ENCODE peak calls at places on chromosome 2, in eight cellular contexts. X, H, E, O, U, M, D and L are unnamed samples.

GRCh38 chr2:1649103-1649870 is 95.0 kb downstream of the PXDN start:
- DNase-seq in H (no peak), O (no peak), U (no peak), X (no peak), E (peak), D (no peak), M (no peak), L (no peak)

GRCh38 chr2:16663121-16663905 is 2.3 kb downstream of the CYRIA start:
- DNase-seq in D (no peak), E (no peak), O (no peak), H (no peak), M (no peak), U (no peak), X (no peak), L (no peak)

GRCh38 chr2:144426981-144427479 is 92.9 kb downstream of the ZEB2 start:
- DNase-seq in D (peak), U (no peak), E (no peak), O (peak), X (no peak), H (peak), M (no peak), L (no peak)

GRCh38 chr2:150332378-150332777 is 155.1 kb downstream of the RND3 start:
- DNase-seq in E (no peak), H (no peak), M (no peak), D (no peak), X (no peak), O (no peak), U (no peak), L (no peak)

GRCh38 chr2:191790737-191791136 is 56.2 kb downstream of the CAVIN2 start:
- DNase-seq in O (no peak), X (no peak), H (no peak), D (peak), U (no peak), E (no peak), M (no peak), L (no peak)

GRCh38 chr2:37343537-37344434 is 644 bp upstream of the QPCT start:
- DNase-seq in X (peak), O (peak), M (no peak), U (no peak), E (no peak), H (peak), D (peak), L (no peak)

GRCh38 chr2:144414324-144414845 is 105.5 kb downstream of the ZEB2 start:
- DNase-seq in D (peak), U (no peak), O (no peak), E (peak), M (no peak), H (no peak), X (peak), L (peak)

GRCh38 chr2:65495250-65495649 is 62.9 kb upstream of the SPRED2 start:
- DNase-seq in H (no peak), O (no peak), X (no peak), E (no peak), U (no peak), M (no peak), D (no peak), L (no peak)

GRCh38 chr2:176115883-176116813 is at the start of gene HOXD10:
- DNase-seq in M (no peak), O (peak), D (no peak), U (no peak), E (peak), X (peak), H (no peak), L (peak)

GRCh38 chr2:98161202-98161601 is 74.2 kb downstream of the VWA3B start:
- DNase-seq in O (no peak), D (no peak), U (no peak), X (no peak), H (no peak), M (no peak), E (no peak), L (no peak)

GRCh38 chr2:112701092-112701491 is 19.7 kb upstream of the NT5DC4 start:
- DNase-seq in M (no peak), D (peak), H (no peak), X (no peak), O (no peak), U (no peak), E (no peak), L (peak)

GRCh38 chr2:102200539-102200938 is 13.7 kb downstream of the IL1RL2 start:
- DNase-seq in E (no peak), X (no peak), O (no peak), D (no peak), M (no peak), H (no peak), U (no peak), L (no peak)
- H3K27ac ChIP-seq in E (no peak), X (no peak), O (no peak), D (no peak), M (no peak), H (no peak), U (no peak), L (no peak)

DNA sequence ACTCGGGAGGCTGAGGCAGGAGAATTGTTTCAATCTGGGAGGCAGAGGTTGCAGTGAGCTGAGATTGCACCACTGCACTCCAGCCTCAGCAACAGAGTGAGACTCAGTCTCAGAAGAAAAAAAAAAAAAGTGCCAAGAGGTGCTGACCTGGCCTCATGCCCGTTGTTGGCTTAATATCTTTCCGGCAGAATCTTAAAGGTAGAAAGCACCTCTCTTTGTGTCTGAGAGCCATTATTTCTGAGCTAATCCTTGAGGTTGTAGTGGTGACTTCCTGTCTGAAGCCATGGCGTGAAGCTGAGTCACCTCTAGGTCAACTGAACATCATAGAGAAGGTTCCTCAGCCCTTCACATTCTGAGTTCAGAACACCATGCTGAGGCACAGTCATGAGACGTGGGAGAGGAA is 60.4 kb downstream of the WDSUB1 start:
- DNase-seq in U (peak), O (no peak), X (no peak), D (peak), M (no peak), H (no peak), E (no peak), L (no peak)
- H3K27ac ChIP-seq in U (no peak), O (no peak), X (no peak), D (no peak), M (no peak), H (no peak), E (peak), L (no peak)

DNA sequence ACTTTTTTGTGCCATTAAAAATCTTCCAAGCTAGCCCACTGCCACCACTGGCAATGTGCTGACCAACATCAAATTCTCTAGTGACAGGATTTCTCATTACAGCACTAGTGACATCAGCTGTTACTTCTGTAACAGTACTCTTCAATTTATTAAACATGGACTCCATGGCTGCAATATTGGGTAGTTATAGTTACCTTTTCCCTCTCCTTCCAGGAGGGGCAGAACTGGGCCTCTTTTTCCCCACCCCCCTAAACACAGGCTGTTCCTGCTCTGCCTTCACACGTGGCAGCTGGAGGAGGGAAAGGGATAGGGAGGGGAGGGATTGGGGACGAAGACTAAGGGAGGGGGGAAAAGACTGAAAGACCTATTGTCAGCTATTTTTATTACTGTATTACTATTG is 38.1 kb downstream of the TRAK2 start:
- DNase-seq in X (no peak), D (no peak), M (no peak), E (no peak), U (no peak), O (no peak), H (no peak), L (no peak)
- H3K27ac ChIP-seq in X (no peak), D (no peak), M (no peak), E (peak), U (no peak), O (no peak), H (no peak), L (peak)

GRCh38 chr2:159209341-159210306 is 76.9 kb downstream of the WDSUB1 start:
- DNase-seq in D (no peak), O (no peak), U (no peak), H (no peak), X (no peak), M (no peak), E (peak), L (no peak)

GRCh38 chr2:159213296-159213695 is 73.2 kb downstream of the WDSUB1 start:
- DNase-seq in M (no peak), E (no peak), X (no peak), U (no peak), D (no peak), O (no peak), H (no peak), L (no peak)

GRCh38 chr2:159208449-159208848 is 78.1 kb downstream of the WDSUB1 start:
- DNase-seq in D (no peak), E (no peak), X (no peak), O (no peak), U (no peak), M (no peak), H (no peak), L (no peak)

GRCh38 chr2:159214325-159214865 is 72.1 kb downstream of the WDSUB1 start:
- DNase-seq in H (no peak), X (no peak), O (no peak), M (no peak), U (no peak), D (no peak), E (no peak), L (no peak)

GRCh38 chr2:159211447-159212396 is 74.8 kb downstream of the WDSUB1 start:
- DNase-seq in M (no peak), E (peak), H (peak), D (peak), O (no peak), X (no peak), U (no peak), L (no peak)
- H3K27ac ChIP-seq in M (no peak), E (no peak), H (peak), D (no peak), O (no peak), X (no peak), U (no peak), L (no peak)